ENCODE peak calls at places on chromosomes 13 and 19, in six cellular contexts. One of them, this sample, is unnamed.

GRCh38 chr13:28408235-28408848 is 86.6 kb downstream of the FLT1 start:
- DNase-seq in NCI-H1092: no peak
- DNase-seq in body of pancreas: peak; percentile 10
- DNase-seq in naive thymus-derived CD8-positive, alpha-beta T cell: no peak
- DNase-seq in posterior cingulate gyrus: no peak
- DNase-seq in activated naive CD8-positive, alpha-beta T cell treated with anti-CD3 and anti-CD28 coated beads, Interleukin-2, amount 50 U/mL, for 24 hours: no peak
- DNase-seq in this sample: no peak

GRCh38 chr19:36213793-36214387 is 575 bp downstream of the ZNF565 start:
- DNase-seq in NCI-H1092: no peak
- DNase-seq in body of pancreas: peak; percentile 33
- DNase-seq in naive thymus-derived CD8-positive, alpha-beta T cell: no peak
- DNase-seq in posterior cingulate gyrus: peak; percentile 17
- DNase-seq in activated naive CD8-positive, alpha-beta T cell treated with anti-CD3 and anti-CD28 coated beads, Interleukin-2, amount 50 U/mL, for 24 hours: no peak
- DNase-seq in this sample: no peak

GRCh38 chr19:17294051-17294891 is 9.0 kb downstream of the ABHD8 start:
- DNase-seq in NCI-H1092: no peak
- DNase-seq in body of pancreas: no peak
- DNase-seq in naive thymus-derived CD8-positive, alpha-beta T cell: no peak
- DNase-seq in posterior cingulate gyrus: no peak
- DNase-seq in activated naive CD8-positive, alpha-beta T cell treated with anti-CD3 and anti-CD28 coated beads, Interleukin-2, amount 50 U/mL, for 24 hours: peak; percentile 76
- DNase-seq in this sample: no peak

GRCh38 chr19:54418030-54418929 is 3.0 kb downstream of the TTYH1 start:
- DNase-seq in NCI-H1092: no peak
- DNase-seq in body of pancreas: no peak
- DNase-seq in naive thymus-derived CD8-positive, alpha-beta T cell: no peak
- DNase-seq in posterior cingulate gyrus: peak; percentile 57
- DNase-seq in activated naive CD8-positive, alpha-beta T cell treated with anti-CD3 and anti-CD28 coated beads, Interleukin-2, amount 50 U/mL, for 24 hours: peak; percentile 39
- DNase-seq in this sample: no peak

GRCh38 chr13:48528720-48529119 is 4.2 kb downstream of the RCBTB2 start:
- DNase-seq in NCI-H1092: no peak
- DNase-seq in body of pancreas: no peak
- DNase-seq in naive thymus-derived CD8-positive, alpha-beta T cell: no peak
- DNase-seq in posterior cingulate gyrus: no peak
- DNase-seq in activated naive CD8-positive, alpha-beta T cell treated with anti-CD3 and anti-CD28 coated beads, Interleukin-2, amount 50 U/mL, for 24 hours: no peak
- DNase-seq in this sample: no peak

GRCh38 chr13:37640499-37640898 is 41.9 kb upstream of the POSTN start:
- DNase-seq in NCI-H1092: peak; percentile 0
- DNase-seq in body of pancreas: no peak
- DNase-seq in naive thymus-derived CD8-positive, alpha-beta T cell: no peak
- DNase-seq in posterior cingulate gyrus: no peak
- DNase-seq in activated naive CD8-positive, alpha-beta T cell treated with anti-CD3 and anti-CD28 coated beads, Interleukin-2, amount 50 U/mL, for 24 hours: no peak
- DNase-seq in this sample: no peak

GRCh38 chr13:105147481-105147880 is 1388.0 kb downstream of the EFNB2 start:
- DNase-seq in NCI-H1092: no peak
- DNase-seq in body of pancreas: no peak
- DNase-seq in naive thymus-derived CD8-positive, alpha-beta T cell: no peak
- DNase-seq in posterior cingulate gyrus: no peak
- DNase-seq in activated naive CD8-positive, alpha-beta T cell treated with anti-CD3 and anti-CD28 coated beads, Interleukin-2, amount 50 U/mL, for 24 hours: no peak
- DNase-seq in this sample: no peak

GRCh38 chr19:6198896-6199239 is 63.4 kb downstream of the ACSBG2 start:
- DNase-seq in NCI-H1092: no peak
- DNase-seq in body of pancreas: no peak
- DNase-seq in naive thymus-derived CD8-positive, alpha-beta T cell: no peak
- DNase-seq in posterior cingulate gyrus: no peak
- DNase-seq in activated naive CD8-positive, alpha-beta T cell treated with anti-CD3 and anti-CD28 coated beads, Interleukin-2, amount 50 U/mL, for 24 hours: no peak
- DNase-seq in this sample: no peak

GRCh38 chr19:37905936-37906867 is at the start of gene WDR87:
- DNase-seq in NCI-H1092: peak; percentile 61
- DNase-seq in body of pancreas: peak; percentile 60
- DNase-seq in naive thymus-derived CD8-positive, alpha-beta T cell: peak; percentile 56
- DNase-seq in posterior cingulate gyrus: peak; percentile 14
- DNase-seq in activated naive CD8-positive, alpha-beta T cell treated with anti-CD3 and anti-CD28 coated beads, Interleukin-2, amount 50 U/mL, for 24 hours: peak; percentile 47
- DNase-seq in this sample: peak; percentile 89

GRCh38 chr13:42652642-42653415 is 78.9 kb downstream of the TNFSF11 start:
- DNase-seq in NCI-H1092: no peak
- DNase-seq in body of pancreas: no peak
- DNase-seq in naive thymus-derived CD8-positive, alpha-beta T cell: no peak
- DNase-seq in posterior cingulate gyrus: no peak
- DNase-seq in activated naive CD8-positive, alpha-beta T cell treated with anti-CD3 and anti-CD28 coated beads, Interleukin-2, amount 50 U/mL, for 24 hours: no peak
- DNase-seq in this sample: no peak

GRCh38 chr19:29663861-29664752 is 1.2 kb upstream of the PLEKHF1 start:
- DNase-seq in NCI-H1092: no peak
- DNase-seq in body of pancreas: no peak
- DNase-seq in naive thymus-derived CD8-positive, alpha-beta T cell: no peak
- DNase-seq in posterior cingulate gyrus: no peak
- DNase-seq in activated naive CD8-positive, alpha-beta T cell treated with anti-CD3 and anti-CD28 coated beads, Interleukin-2, amount 50 U/mL, for 24 hours: no peak
- DNase-seq in this sample: no peak

GRCh38 chr13:59607780-59608233 is 555.9 kb downstream of the DIAPH3 start:
- DNase-seq in NCI-H1092: no peak
- DNase-seq in body of pancreas: no peak
- DNase-seq in naive thymus-derived CD8-positive, alpha-beta T cell: no peak
- DNase-seq in posterior cingulate gyrus: no peak
- DNase-seq in activated naive CD8-positive, alpha-beta T cell treated with anti-CD3 and anti-CD28 coated beads, Interleukin-2, amount 50 U/mL, for 24 hours: no peak
- DNase-seq in this sample: no peak

GRCh38 chr19:33954686-33955085 is 158.0 kb downstream of the KCTD15 start:
- DNase-seq in NCI-H1092: no peak
- DNase-seq in body of pancreas: peak; percentile 52
- DNase-seq in naive thymus-derived CD8-positive, alpha-beta T cell: no peak
- DNase-seq in posterior cingulate gyrus: no peak
- DNase-seq in activated naive CD8-positive, alpha-beta T cell treated with anti-CD3 and anti-CD28 coated beads, Interleukin-2, amount 50 U/mL, for 24 hours: no peak
- DNase-seq in this sample: no peak

GRCh38 chr13:34345601-34345939 is 527.6 kb downstream of the RFC3 start:
- DNase-seq in NCI-H1092: no peak
- DNase-seq in body of pancreas: no peak
- DNase-seq in naive thymus-derived CD8-positive, alpha-beta T cell: no peak
- DNase-seq in posterior cingulate gyrus: no peak
- DNase-seq in activated naive CD8-positive, alpha-beta T cell treated with anti-CD3 and anti-CD28 coated beads, Interleukin-2, amount 50 U/mL, for 24 hours: no peak
- DNase-seq in this sample: no peak

GRCh38 chr13:44176173-44176572 is 197.5 kb upstream of the SERP2 start:
- DNase-seq in NCI-H1092: no peak
- DNase-seq in body of pancreas: no peak
- DNase-seq in naive thymus-derived CD8-positive, alpha-beta T cell: no peak
- DNase-seq in posterior cingulate gyrus: no peak
- DNase-seq in activated naive CD8-positive, alpha-beta T cell treated with anti-CD3 and anti-CD28 coated beads, Interleukin-2, amount 50 U/mL, for 24 hours: no peak
- DNase-seq in this sample: no peak

GRCh38 chr19:45994456-45994988 is 745 bp upstream of the CCDC61 start:
- DNase-seq in NCI-H1092: no peak
- DNase-seq in body of pancreas: no peak
- DNase-seq in naive thymus-derived CD8-positive, alpha-beta T cell: no peak
- DNase-seq in posterior cingulate gyrus: no peak
- DNase-seq in activated naive CD8-positive, alpha-beta T cell treated with anti-CD3 and anti-CD28 coated beads, Interleukin-2, amount 50 U/mL, for 24 hours: no peak
- DNase-seq in this sample: no peak

GRCh38 chr13:47459512-47459911 is 541.6 kb downstream of the SUCLA2 start:
- DNase-seq in NCI-H1092: no peak
- DNase-seq in body of pancreas: no peak
- DNase-seq in naive thymus-derived CD8-positive, alpha-beta T cell: no peak
- DNase-seq in posterior cingulate gyrus: no peak
- DNase-seq in activated naive CD8-positive, alpha-beta T cell treated with anti-CD3 and anti-CD28 coated beads, Interleukin-2, amount 50 U/mL, for 24 hours: no peak
- DNase-seq in this sample: no peak

GRCh38 chr19:50330365-50331078 is 1.3 kb upstream of the KCNC3 start:
- DNase-seq in NCI-H1092: peak; percentile 72
- DNase-seq in body of pancreas: peak; percentile 89
- DNase-seq in naive thymus-derived CD8-positive, alpha-beta T cell: peak; percentile 55
- DNase-seq in posterior cingulate gyrus: peak; percentile 92
- DNase-seq in activated naive CD8-positive, alpha-beta T cell treated with anti-CD3 and anti-CD28 coated beads, Interleukin-2, amount 50 U/mL, for 24 hours: peak; percentile 87
- DNase-seq in this sample: peak; percentile 94

GRCh38 chr19:12745166-12745897 is 6.3 kb upstream of the BEST2 start:
- DNase-seq in NCI-H1092: no peak
- DNase-seq in body of pancreas: no peak
- DNase-seq in naive thymus-derived CD8-positive, alpha-beta T cell: no peak
- DNase-seq in posterior cingulate gyrus: no peak
- DNase-seq in activated naive CD8-positive, alpha-beta T cell treated with anti-CD3 and anti-CD28 coated beads, Interleukin-2, amount 50 U/mL, for 24 hours: no peak
- DNase-seq in this sample: peak; percentile 84

GRCh38 chr19:49497047-49497789 is 984 bp downstream of the RPS11 start:
- DNase-seq in NCI-H1092: no peak
- DNase-seq in body of pancreas: peak; percentile 80
- DNase-seq in naive thymus-derived CD8-positive, alpha-beta T cell: peak; percentile 72
- DNase-seq in posterior cingulate gyrus: no peak
- DNase-seq in activated naive CD8-positive, alpha-beta T cell treated with anti-CD3 and anti-CD28 coated beads, Interleukin-2, amount 50 U/mL, for 24 hours: peak; percentile 75
- DNase-seq in this sample: peak; percentile 45

GRCh38 chr19:7852851-7853759 is 21.1 kb downstream of the PRR36 start:
- DNase-seq in NCI-H1092: peak; percentile 65
- DNase-seq in body of pancreas: peak; percentile 97
- DNase-seq in naive thymus-derived CD8-positive, alpha-beta T cell: peak; percentile 67
- DNase-seq in posterior cingulate gyrus: peak; percentile 79
- DNase-seq in activated naive CD8-positive, alpha-beta T cell treated with anti-CD3 and anti-CD28 coated beads, Interleukin-2, amount 50 U/mL, for 24 hours: peak; percentile 83
- DNase-seq in this sample: peak; percentile 84

GRCh38 chr13:74910399-74910798 is 571.6 kb downstream of the TBC1D4 start:
- DNase-seq in NCI-H1092: no peak
- DNase-seq in body of pancreas: no peak
- DNase-seq in naive thymus-derived CD8-positive, alpha-beta T cell: no peak
- DNase-seq in posterior cingulate gyrus: no peak
- DNase-seq in activated naive CD8-positive, alpha-beta T cell treated with anti-CD3 and anti-CD28 coated beads, Interleukin-2, amount 50 U/mL, for 24 hours: no peak
- DNase-seq in this sample: no peak

GRCh38 chr19:19459707-19460251 is 54.3 kb downstream of the GATAD2A start:
- DNase-seq in NCI-H1092: no peak
- DNase-seq in body of pancreas: peak; percentile 55
- DNase-seq in naive thymus-derived CD8-positive, alpha-beta T cell: peak; percentile 67
- DNase-seq in posterior cingulate gyrus: no peak
- DNase-seq in activated naive CD8-positive, alpha-beta T cell treated with anti-CD3 and anti-CD28 coated beads, Interleukin-2, amount 50 U/mL, for 24 hours: peak; percentile 66
- DNase-seq in this sample: no peak